ENCODE peak calls at places on chromosomes 7 and 10, in eight cellular contexts. H is A549, F is astrocyte of the spinal cord, I is heart right ventricle, V is ovary, C is pancreas, E is cardiac muscle cell, L is SK-N-SH. U is an unnamed sample.

GRCh38 chr10:120607710-120608703 is 151.0 kb downstream of the PLPP4 start:
- DNase-seq in F (peak), I (no peak), E (no peak), V (no peak), H (no peak), C (no peak), L (no peak), U (peak)

GRCh38 chr10:99708428-99709010 is 23.4 kb downstream of the COX15 start:
- DNase-seq in H (peak), F (no peak), E (no peak), L (no peak), V (no peak), C (no peak), I (no peak), U (no peak)

GRCh38 chr7:158815046-158815445 is 14.3 kb downstream of the ESYT2 start:
- DNase-seq in H (no peak), C (no peak), E (peak), I (no peak), V (no peak), F (peak), L (no peak), U (peak)

GRCh38 chr7:24795407-24795767 is 38.1 kb upstream of the GSDME start:
- DNase-seq in I (no peak), C (no peak), V (no peak), F (no peak), H (no peak), L (no peak), E (no peak), U (no peak)

GRCh38 chr7:69654381-69654780 is 56.1 kb downstream of the AUTS2 start:
- DNase-seq in V (no peak), L (no peak), H (peak), I (no peak), E (peak), F (no peak), C (no peak), U (peak)

GRCh38 chr7:17408245-17408903 is 109.9 kb downstream of the AHR start:
- DNase-seq in C (peak), E (peak), H (peak), I (peak), V (peak), L (no peak), F (peak), U (peak)

GRCh38 chr10:85613391-85613790 is 753.2 kb downstream of the GRID1 start:
- DNase-seq in F (no peak), C (no peak), V (no peak), I (no peak), H (no peak), E (no peak), L (no peak), U (no peak)

GRCh38 chr7:91850455-91850854 is 30.0 kb downstream of the MTERF1 start:
- DNase-seq in H (peak), I (no peak), L (no peak), V (no peak), E (peak), F (peak), C (no peak), U (peak)

GRCh38 chr10:126006906-126007305 is 110.5 kb downstream of the FANK1 start:
- DNase-seq in I (no peak), V (no peak), H (no peak), F (no peak), C (no peak), E (no peak), L (no peak), U (no peak)

GRCh38 chr10:58068809-58069208 is 198.9 kb downstream of the IPMK start:
- DNase-seq in E (no peak), F (no peak), L (no peak), C (no peak), V (no peak), H (no peak), I (no peak), U (no peak)

GRCh38 chr10:122435212-122435827 is 19.1 kb upstream of the ARMS2 start:
- DNase-seq in V (no peak), E (peak), H (peak), I (no peak), L (peak), C (no peak), F (peak), U (peak)

GRCh38 chr7:87919875-87920274 is 14.2 kb upstream of the ADAM22 start:
- DNase-seq in C (no peak), V (no peak), I (no peak), L (no peak), F (no peak), E (no peak), H (no peak), U (no peak)

GRCh38 chr7:144050093-144050492 is 1.3 kb downstream of the OR2A5 start:
- DNase-seq in V (no peak), L (no peak), C (no peak), I (no peak), E (no peak), H (no peak), F (no peak), U (no peak)

GRCh38 chr7:43639858-43640491 is 57.1 kb downstream of the STK17A start:
- DNase-seq in E (peak), I (peak), F (peak), L (no peak), H (peak), C (peak), V (peak), U (peak)

DNA sequence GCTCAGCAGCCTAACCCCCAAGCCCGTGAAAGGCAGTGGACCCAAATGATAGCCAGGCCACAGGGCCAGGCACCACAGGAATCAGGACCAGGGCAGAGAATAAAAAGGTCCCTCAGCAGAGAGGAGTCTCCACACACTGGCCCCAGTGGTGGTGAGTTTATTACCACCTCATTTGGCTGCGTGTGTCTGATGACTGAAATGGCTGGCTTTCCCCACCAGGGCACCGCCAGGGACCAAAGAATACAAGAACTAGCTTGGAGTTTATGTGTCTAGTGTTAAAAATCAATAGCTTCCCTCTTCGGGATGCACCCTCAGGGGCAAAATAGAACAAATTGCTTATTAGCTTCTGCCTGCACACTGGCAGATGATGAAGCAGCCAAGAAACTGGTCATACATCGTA is 223.8 kb upstream of the ZMIZ1 start:
- DNase-seq in V (no peak), E (no peak), I (no peak), F (no peak), C (no peak), H (no peak), L (no peak), U (no peak)
- TF ChIP-seq CTCF in V (no peak), E (no peak), I (no peak), F (peak), C (no peak), H (no peak), L (no peak), U (no peak)

GRCh38 chr7:35035511-35035921 is 1.8 kb downstream of the DPY19L1 start:
- DNase-seq in I (no peak), E (peak), F (peak), H (peak), C (peak), V (no peak), L (no peak), U (peak)
- H3K4me3 ChIP-seq in I (peak), E (peak), F (peak), H (peak), C (no peak), V (no peak), L (peak), U (peak)

GRCh38 chr7:151897201-151897711 is 20.3 kb upstream of the PRKAG2 start:
- DNase-seq in I (no peak), V (no peak), L (no peak), E (peak), F (no peak), H (no peak), C (peak), U (no peak)
- TF ChIP-seq CTCF in I (no peak), V (no peak), L (no peak), E (no peak), F (no peak), H (no peak), C (no peak), U (no peak)

DNA sequence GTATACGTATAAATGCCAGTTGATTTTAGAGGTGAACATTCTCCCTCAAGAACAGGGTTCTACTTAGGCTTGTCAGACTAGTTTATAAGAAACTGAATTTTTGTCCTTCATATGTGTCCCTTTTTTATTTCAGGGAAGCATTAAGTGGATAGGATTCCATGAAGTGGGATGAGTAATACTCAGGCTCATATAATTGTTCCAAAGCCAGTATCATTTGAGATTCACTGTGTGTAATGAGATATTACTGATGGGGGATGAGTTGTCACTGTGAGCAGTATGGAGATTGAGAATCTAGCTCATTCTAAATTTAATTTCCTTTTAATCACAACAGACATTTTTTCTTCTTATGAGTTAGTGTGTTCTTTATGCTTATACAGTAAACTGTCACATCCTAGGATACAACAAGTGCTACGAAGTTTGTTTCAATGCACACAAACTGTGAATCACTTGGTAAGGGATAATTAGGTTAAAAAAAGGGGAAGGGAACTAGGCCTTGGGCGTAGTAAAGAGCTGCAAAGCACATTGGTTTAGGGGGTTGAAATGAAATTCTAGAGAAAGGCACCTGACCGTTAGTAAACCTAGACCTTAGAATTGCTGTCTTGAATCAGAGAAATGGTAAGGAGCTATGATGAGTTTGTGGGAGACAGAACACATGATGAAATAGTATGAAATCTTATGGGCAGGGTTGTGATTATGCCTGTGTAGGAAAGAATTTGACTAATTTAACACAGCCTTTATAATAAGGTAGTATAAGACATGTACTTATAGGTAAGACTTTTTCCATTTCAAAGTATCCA is 153.4 kb downstream of the MLLT10 start:
- DNase-seq in C (no peak), L (no peak), H (no peak), E (peak), F (no peak), I (no peak), V (no peak), U (peak)
- H3K4me3 ChIP-seq in C (no peak), L (no peak), H (no peak), E (no peak), F (no peak), I (no peak), V (no peak), U (no peak)

GRCh38 chr7:149849174-149849573 is 11.0 kb downstream of the ZNF862 start:
- DNase-seq in E (no peak), I (no peak), V (no peak), L (no peak), H (no peak), F (no peak), C (no peak), U (no peak)
- TF ChIP-seq CTCF in E (no peak), I (no peak), V (no peak), L (peak), H (no peak), F (no peak), C (no peak), U (no peak)

GRCh38 chr7:35971133-35971995 is 170.5 kb downstream of the SEPTIN7 start:
- DNase-seq in H (peak), V (no peak), E (peak), I (no peak), C (no peak), F (no peak), L (peak), U (peak)
- H3K4me3 ChIP-seq in H (peak), V (no peak), E (no peak), I (peak), C (no peak), F (no peak), L (no peak), U (peak)

GRCh38 chr7:26476271-26476670 is 184.6 kb downstream of the SNX10 start:
- DNase-seq in C (no peak), F (no peak), I (no peak), H (no peak), V (no peak), L (no peak), E (no peak), U (no peak)
- TF ChIP-seq CTCF in C (no peak), F (no peak), I (no peak), H (no peak), V (no peak), L (no peak), E (no peak), U (no peak)

DNA sequence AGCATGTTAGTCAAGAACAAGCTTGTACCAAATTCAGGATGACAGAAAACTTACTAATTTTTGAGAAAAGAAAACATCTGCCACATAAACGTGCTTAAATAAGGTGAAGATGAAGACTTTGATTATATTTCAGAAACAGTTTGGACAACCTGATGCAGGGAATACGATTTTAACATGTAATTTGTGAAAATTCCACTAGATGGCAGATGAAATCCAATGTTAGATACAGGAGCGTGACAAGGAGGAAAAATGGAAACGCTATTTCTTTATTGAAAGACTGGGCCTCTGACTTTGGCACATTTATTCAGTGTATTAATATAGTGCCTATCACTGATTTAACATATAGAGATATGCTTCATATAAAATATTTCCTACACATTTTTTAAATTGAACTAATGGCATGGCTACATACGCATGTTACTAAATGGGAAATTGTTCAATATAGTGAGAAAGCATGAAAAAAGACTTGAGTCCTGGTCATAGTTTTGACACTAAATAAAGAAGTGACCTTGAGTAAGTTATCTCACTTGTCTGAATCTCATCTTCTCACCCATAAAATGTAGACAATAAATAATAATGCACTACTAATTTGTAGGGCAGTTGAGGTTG is 60.7 kb downstream of the CD36 start:
- DNase-seq in L (peak), H (peak), F (peak), I (no peak), E (peak), C (no peak), V (no peak), U (peak)
- H3K4me3 ChIP-seq in L (no peak), H (no peak), F (no peak), I (no peak), E (no peak), C (no peak), V (no peak), U (no peak)

GRCh38 chr7:90631502-90631901 is 35.4 kb downstream of the CDK14 start:
- DNase-seq in E (no peak), L (no peak), I (no peak), H (no peak), C (no peak), F (no peak), V (no peak), U (no peak)

GRCh38 chr7:90626011-90626410 is 29.9 kb downstream of the CDK14 start:
- DNase-seq in V (no peak), H (no peak), F (peak), E (peak), I (no peak), L (no peak), C (no peak), U (peak)

GRCh38 chr7:90625051-90625450 is 28.9 kb downstream of the CDK14 start:
- DNase-seq in F (peak), L (no peak), I (no peak), V (no peak), C (no peak), H (no peak), E (peak), U (no peak)

GRCh38 chr7:90625562-90625961 is 29.4 kb downstream of the CDK14 start:
- DNase-seq in C (no peak), V (peak), H (no peak), I (peak), E (peak), L (peak), F (peak), U (peak)

DNA sequence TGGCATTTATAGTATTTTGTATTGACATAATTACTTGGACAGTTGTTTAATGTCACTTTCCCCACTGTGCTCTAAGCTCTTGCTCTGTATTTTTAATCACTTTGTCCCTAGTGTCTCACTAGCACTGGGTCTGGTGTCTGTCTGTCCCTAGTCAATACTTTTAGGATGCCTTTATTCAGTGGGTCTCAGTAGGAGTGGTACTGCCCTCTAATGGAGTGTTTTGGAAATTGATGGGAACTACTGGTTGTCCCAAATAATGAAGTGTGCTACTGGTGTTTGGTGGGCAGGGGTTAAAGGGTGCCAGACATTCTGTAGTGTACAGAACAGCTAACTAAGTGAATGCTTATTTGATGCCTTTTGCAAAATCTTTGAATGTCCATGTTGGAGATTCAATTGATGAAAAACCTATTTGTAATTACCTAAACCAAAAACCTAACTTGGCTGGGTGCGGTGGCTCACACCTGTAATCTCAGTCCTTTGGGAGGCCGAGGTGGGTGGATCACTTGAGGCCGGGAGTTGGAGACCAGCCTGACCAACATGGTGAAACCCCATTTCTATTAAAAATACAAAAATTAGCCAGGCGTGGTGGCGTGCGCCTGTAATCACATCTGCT is 33.3 kb downstream of the CDK14 start:
- DNase-seq in H (peak), I (peak), E (peak), C (no peak), L (peak), F (peak), V (no peak), U (peak)
- TF ChIP-seq CTCF in H (peak), I (peak), E (peak), C (peak), L (peak), F (peak), V (peak), U (peak)